ENCODE peak calls at places on chromosomes 5 and 9, in eight cellular contexts. One of them, this sample, is unnamed.

GRCh38 chr9:127159949-127160610 is 37.6 kb upstream of the ANGPTL2 start:
- DNase-seq in CD8-positive, alpha-beta memory T cell: no peak
- DNase-seq in hepatocyte: no peak
- DNase-seq in body of pancreas: no peak
- DNase-seq in cardiac muscle cell: no peak
- DNase-seq in astrocyte of the spinal cord: no peak
- DNase-seq in brain microvascular endothelial cell: no peak
- DNase-seq in tibial artery: peak; percentile 43
- DNase-seq in this sample: no peak

GRCh38 chr5:65924366-65925093 is 1.8 kb upstream of the ERBIN start:
- DNase-seq in CD8-positive, alpha-beta memory T cell: no peak
- DNase-seq in hepatocyte: no peak
- DNase-seq in body of pancreas: no peak
- DNase-seq in cardiac muscle cell: no peak
- DNase-seq in astrocyte of the spinal cord: peak; percentile 8
- DNase-seq in brain microvascular endothelial cell: no peak
- DNase-seq in tibial artery: no peak
- DNase-seq in this sample: no peak

GRCh38 chr9:16062542-16063240 is 509.8 kb downstream of the CCDC171 start:
- DNase-seq in CD8-positive, alpha-beta memory T cell: no peak
- DNase-seq in hepatocyte: no peak
- DNase-seq in body of pancreas: no peak
- DNase-seq in cardiac muscle cell: peak; percentile 51
- DNase-seq in astrocyte of the spinal cord: peak; percentile 95
- DNase-seq in brain microvascular endothelial cell: peak; percentile 97
- DNase-seq in tibial artery: no peak
- DNase-seq in this sample: peak; percentile 81

GRCh38 chr5:78896128-78896527 is 89.0 kb downstream of the ARSB start:
- DNase-seq in CD8-positive, alpha-beta memory T cell: no peak
- DNase-seq in hepatocyte: no peak
- DNase-seq in body of pancreas: no peak
- DNase-seq in cardiac muscle cell: peak; percentile 65
- DNase-seq in astrocyte of the spinal cord: peak; percentile 69
- DNase-seq in brain microvascular endothelial cell: peak; percentile 70
- DNase-seq in tibial artery: no peak
- DNase-seq in this sample: peak; percentile 84

GRCh38 chr5:111248571-111248970 is 24.4 kb downstream of the CAMK4 start:
- DNase-seq in CD8-positive, alpha-beta memory T cell: no peak
- DNase-seq in hepatocyte: no peak
- DNase-seq in body of pancreas: no peak
- DNase-seq in cardiac muscle cell: no peak
- DNase-seq in astrocyte of the spinal cord: no peak
- DNase-seq in brain microvascular endothelial cell: no peak
- DNase-seq in tibial artery: no peak
- DNase-seq in this sample: no peak

GRCh38 chr9:69476797-69477196 is 151.8 kb downstream of the ENTREP1 start:
- DNase-seq in CD8-positive, alpha-beta memory T cell: no peak
- DNase-seq in hepatocyte: no peak
- DNase-seq in body of pancreas: no peak
- DNase-seq in cardiac muscle cell: no peak
- DNase-seq in astrocyte of the spinal cord: no peak
- DNase-seq in brain microvascular endothelial cell: no peak
- DNase-seq in tibial artery: no peak
- DNase-seq in this sample: no peak

GRCh38 chr9:33315371-33315770 is 25.1 kb downstream of the NFX1 start:
- DNase-seq in CD8-positive, alpha-beta memory T cell: no peak
- DNase-seq in hepatocyte: no peak
- DNase-seq in body of pancreas: no peak
- DNase-seq in cardiac muscle cell: no peak
- DNase-seq in astrocyte of the spinal cord: no peak
- DNase-seq in brain microvascular endothelial cell: no peak
- DNase-seq in tibial artery: no peak
- DNase-seq in this sample: no peak

GRCh38 chr5:181151146-181151545 is 3.8 kb downstream of the OR2V2 start:
- DNase-seq in CD8-positive, alpha-beta memory T cell: no peak
- DNase-seq in hepatocyte: no peak
- DNase-seq in body of pancreas: no peak
- DNase-seq in cardiac muscle cell: no peak
- DNase-seq in astrocyte of the spinal cord: no peak
- DNase-seq in brain microvascular endothelial cell: no peak
- DNase-seq in tibial artery: no peak
- DNase-seq in this sample: no peak

GRCh38 chr5:1931590-1932138 is 48.9 kb upstream of the IRX4 start:
- DNase-seq in CD8-positive, alpha-beta memory T cell: no peak
- DNase-seq in hepatocyte: peak; percentile 37
- DNase-seq in body of pancreas: peak; percentile 87
- DNase-seq in cardiac muscle cell: no peak
- DNase-seq in astrocyte of the spinal cord: no peak
- DNase-seq in brain microvascular endothelial cell: no peak
- DNase-seq in tibial artery: peak; percentile 67
- DNase-seq in this sample: no peak

GRCh38 chr5:72166070-72166979 is 59.0 kb downstream of the MAP1B start:
- DNase-seq in CD8-positive, alpha-beta memory T cell: no peak
- DNase-seq in hepatocyte: peak; percentile 58
- DNase-seq in body of pancreas: peak; percentile 29
- DNase-seq in cardiac muscle cell: peak; percentile 85
- DNase-seq in astrocyte of the spinal cord: peak; percentile 93
- DNase-seq in brain microvascular endothelial cell: no peak
- DNase-seq in tibial artery: no peak
- DNase-seq in this sample: peak; percentile 83

GRCh38 chr5:33937017-33937699 is 972 bp downstream of the RXFP3 start:
- DNase-seq in CD8-positive, alpha-beta memory T cell: no peak
- DNase-seq in hepatocyte: no peak
- DNase-seq in body of pancreas: no peak
- DNase-seq in cardiac muscle cell: peak; percentile 10
- DNase-seq in astrocyte of the spinal cord: no peak
- DNase-seq in brain microvascular endothelial cell: no peak
- DNase-seq in tibial artery: no peak
- DNase-seq in this sample: no peak

GRCh38 chr5:33937700-33938506 is 1.7 kb downstream of the RXFP3 start:
- DNase-seq in CD8-positive, alpha-beta memory T cell: no peak
- DNase-seq in hepatocyte: no peak
- DNase-seq in body of pancreas: no peak
- DNase-seq in cardiac muscle cell: no peak
- DNase-seq in astrocyte of the spinal cord: no peak
- DNase-seq in brain microvascular endothelial cell: no peak
- DNase-seq in tibial artery: no peak
- DNase-seq in this sample: no peak

GRCh38 chr5:33936004-33936380 is 194 bp upstream of the RXFP3 start:
- DNase-seq in CD8-positive, alpha-beta memory T cell: no peak
- DNase-seq in hepatocyte: peak; percentile 86
- DNase-seq in body of pancreas: peak; percentile 74
- DNase-seq in cardiac muscle cell: peak; percentile 74
- DNase-seq in astrocyte of the spinal cord: peak; percentile 71
- DNase-seq in brain microvascular endothelial cell: peak; percentile 46
- DNase-seq in tibial artery: peak; percentile 69
- DNase-seq in this sample: peak; percentile 69

GRCh38 chr5:33938507-33938796 is 2.3 kb downstream of the RXFP3 start:
- DNase-seq in CD8-positive, alpha-beta memory T cell: no peak
- DNase-seq in hepatocyte: no peak
- DNase-seq in body of pancreas: no peak
- DNase-seq in cardiac muscle cell: no peak
- DNase-seq in astrocyte of the spinal cord: no peak
- DNase-seq in brain microvascular endothelial cell: no peak
- DNase-seq in tibial artery: no peak
- DNase-seq in this sample: no peak

GRCh38 chr5:33936381-33937016 is at the start of gene RXFP3:
- DNase-seq in CD8-positive, alpha-beta memory T cell: no peak
- DNase-seq in hepatocyte: peak; percentile 14
- DNase-seq in body of pancreas: no peak
- DNase-seq in cardiac muscle cell: peak; percentile 66
- DNase-seq in astrocyte of the spinal cord: no peak
- DNase-seq in brain microvascular endothelial cell: peak; percentile 27
- DNase-seq in tibial artery: no peak
- DNase-seq in this sample: peak; percentile 52
- H3K4me3 ChIP-seq in CD8-positive, alpha-beta memory T cell: no peak within 1 kb of the TSS
- H3K4me3 ChIP-seq in hepatocyte: no peak within 1 kb of the TSS
- H3K4me3 ChIP-seq in body of pancreas: no peak within 1 kb of the TSS
- H3K4me3 ChIP-seq in cardiac muscle cell: peak within 1 kb of the TSS; percentile 25
- H3K4me3 ChIP-seq in astrocyte of the spinal cord: peak within 1 kb of the TSS; percentile 46
- H3K4me3 ChIP-seq in brain microvascular endothelial cell: peak within 1 kb of the TSS; percentile 63
- H3K4me3 ChIP-seq in tibial artery: peak within 1 kb of the TSS; percentile 28
- H3K4me3 ChIP-seq in this sample: peak within 1 kb of the TSS; percentile 51

DNA sequence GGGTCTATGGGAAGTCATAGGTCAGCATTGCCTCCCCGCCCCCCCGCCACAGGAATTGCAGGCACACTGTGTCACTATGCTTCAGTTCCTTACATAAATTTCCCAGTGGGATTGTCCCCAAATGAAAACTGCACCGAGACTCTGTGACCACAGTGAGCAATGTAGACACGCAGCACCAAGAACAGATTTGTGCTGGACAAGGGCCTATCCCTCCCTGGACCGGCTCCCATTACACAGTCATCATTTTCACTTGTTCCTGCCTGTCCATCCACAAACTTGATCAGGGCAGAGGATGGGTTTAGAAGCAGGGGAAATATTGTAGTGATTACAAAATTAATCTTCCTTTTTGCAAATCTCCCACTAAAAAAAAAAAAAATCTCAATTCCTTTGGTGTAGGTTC is 300.2 kb downstream of the EFNA5 start:
- DNase-seq in CD8-positive, alpha-beta memory T cell: no peak
- DNase-seq in hepatocyte: no peak
- DNase-seq in body of pancreas: no peak
- DNase-seq in cardiac muscle cell: peak; percentile 23
- DNase-seq in astrocyte of the spinal cord: no peak
- DNase-seq in brain microvascular endothelial cell: no peak
- DNase-seq in tibial artery: no peak
- DNase-seq in this sample: no peak
- H3K4me3 ChIP-seq in CD8-positive, alpha-beta memory T cell: no peak overlapping the region
- H3K4me3 ChIP-seq in hepatocyte: no peak overlapping the region
- H3K4me3 ChIP-seq in body of pancreas: no peak overlapping the region
- H3K4me3 ChIP-seq in cardiac muscle cell: no peak overlapping the region
- H3K4me3 ChIP-seq in astrocyte of the spinal cord: no peak overlapping the region
- H3K4me3 ChIP-seq in brain microvascular endothelial cell: no peak overlapping the region
- H3K4me3 ChIP-seq in tibial artery: no peak overlapping the region
- H3K4me3 ChIP-seq in this sample: no peak overlapping the region

GRCh38 chr5:17269201-17269600 is 51.8 kb downstream of the BASP1 start:
- DNase-seq in CD8-positive, alpha-beta memory T cell: no peak
- DNase-seq in hepatocyte: no peak
- DNase-seq in body of pancreas: no peak
- DNase-seq in cardiac muscle cell: no peak
- DNase-seq in astrocyte of the spinal cord: no peak
- DNase-seq in brain microvascular endothelial cell: no peak
- DNase-seq in tibial artery: no peak
- DNase-seq in this sample: no peak
- H3K4me3 ChIP-seq in CD8-positive, alpha-beta memory T cell: no peak overlapping the region
- H3K4me3 ChIP-seq in hepatocyte: no peak overlapping the region
- H3K4me3 ChIP-seq in body of pancreas: no peak overlapping the region
- H3K4me3 ChIP-seq in cardiac muscle cell: no peak overlapping the region
- H3K4me3 ChIP-seq in astrocyte of the spinal cord: no peak overlapping the region
- H3K4me3 ChIP-seq in brain microvascular endothelial cell: no peak overlapping the region
- H3K4me3 ChIP-seq in tibial artery: no peak overlapping the region
- H3K4me3 ChIP-seq in this sample: no peak overlapping the region

GRCh38 chr9:6079386-6079785 is 64.0 kb upstream of the RANBP6 start:
- DNase-seq in CD8-positive, alpha-beta memory T cell: no peak
- DNase-seq in hepatocyte: no peak
- DNase-seq in body of pancreas: no peak
- DNase-seq in cardiac muscle cell: no peak
- DNase-seq in astrocyte of the spinal cord: no peak
- DNase-seq in brain microvascular endothelial cell: no peak
- DNase-seq in tibial artery: no peak
- DNase-seq in this sample: no peak
- H3K4me3 ChIP-seq in CD8-positive, alpha-beta memory T cell: peak overlapping the region; percentile 48
- H3K4me3 ChIP-seq in hepatocyte: peak overlapping the region; percentile 26
- H3K4me3 ChIP-seq in body of pancreas: no peak overlapping the region
- H3K4me3 ChIP-seq in cardiac muscle cell: peak overlapping the region; percentile 25
- H3K4me3 ChIP-seq in astrocyte of the spinal cord: no peak overlapping the region
- H3K4me3 ChIP-seq in brain microvascular endothelial cell: no peak overlapping the region
- H3K4me3 ChIP-seq in tibial artery: no peak overlapping the region
- H3K4me3 ChIP-seq in this sample: no peak overlapping the region

DNA sequence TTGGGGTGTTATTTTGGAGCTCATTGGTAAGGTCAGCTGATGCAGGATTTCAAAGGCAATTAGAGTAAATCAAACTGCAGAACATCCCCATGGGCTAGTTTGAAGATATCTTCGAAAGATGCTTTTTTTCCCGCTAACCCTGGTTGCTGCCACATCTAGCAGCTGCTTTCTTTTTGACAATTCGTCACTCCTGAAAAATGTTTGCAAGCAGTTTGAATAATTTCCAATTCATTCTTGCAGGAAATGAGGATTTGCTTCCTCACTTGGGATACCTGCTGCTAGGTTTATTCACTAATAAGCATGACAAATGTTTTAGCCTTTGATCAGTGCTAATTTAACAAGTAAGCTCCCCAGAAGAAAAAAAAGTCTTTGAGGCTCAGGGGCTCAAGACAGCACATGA is 649.6 kb upstream of the RORB start:
- DNase-seq in CD8-positive, alpha-beta memory T cell: no peak
- DNase-seq in hepatocyte: no peak
- DNase-seq in body of pancreas: no peak
- DNase-seq in cardiac muscle cell: no peak
- DNase-seq in astrocyte of the spinal cord: no peak
- DNase-seq in brain microvascular endothelial cell: no peak
- DNase-seq in tibial artery: no peak
- DNase-seq in this sample: no peak
- H3K4me3 ChIP-seq in CD8-positive, alpha-beta memory T cell: no peak overlapping the region
- H3K4me3 ChIP-seq in hepatocyte: no peak overlapping the region
- H3K4me3 ChIP-seq in body of pancreas: no peak overlapping the region
- H3K4me3 ChIP-seq in cardiac muscle cell: no peak overlapping the region
- H3K4me3 ChIP-seq in astrocyte of the spinal cord: no peak overlapping the region
- H3K4me3 ChIP-seq in brain microvascular endothelial cell: no peak overlapping the region
- H3K4me3 ChIP-seq in tibial artery: no peak overlapping the region
- H3K4me3 ChIP-seq in this sample: no peak overlapping the region